ENCODE peak calls at places on chromosomes 6 and 20, in six cellular contexts. D, V, Y, J, Q and U are unnamed samples.

GRCh38 chr20:4559106-4559505 is 162.6 kb upstream of the PRND start:
- DNase-seq in D (no peak), V (no peak), Y (no peak), J (no peak), Q (no peak), U (no peak)

GRCh38 chr6:23302499-23302898 is 733.1 kb downstream of the HDGFL1 start:
- DNase-seq in D (no peak), V (no peak), Y (no peak), J (no peak), Q (no peak), U (no peak)

GRCh38 chr6:169416249-169416648 is 162.6 kb upstream of the THBS2 start:
- DNase-seq in D (no peak), V (no peak), Y (no peak), J (no peak), Q (no peak), U (no peak)

GRCh38 chr6:100678027-100678426 is 203.1 kb downstream of the ASCC3 start:
- DNase-seq in D (no peak), V (peak), Y (peak), J (no peak), Q (no peak), U (no peak)

GRCh38 chr20:14406495-14406894 is 69.1 kb upstream of the FLRT3 start:
- DNase-seq in D (no peak), V (peak), Y (no peak), J (no peak), Q (peak), U (no peak)

GRCh38 chr20:62638055-62638570 is 4.2 kb upstream of the SLCO4A1 start:
- DNase-seq in D (no peak), V (no peak), Y (no peak), J (no peak), Q (no peak), U (no peak)

GRCh38 chr6:146855889-146856288 is 257.1 kb downstream of the ADGB start:
- DNase-seq in D (no peak), V (no peak), Y (no peak), J (no peak), Q (no peak), U (no peak)

GRCh38 chr20:37359836-37360235 is 13.9 kb downstream of the SRC start:
- DNase-seq in D (no peak), V (no peak), Y (no peak), J (no peak), Q (no peak), U (no peak)

GRCh38 chr20:37797669-37798175 is 103.9 kb downstream of the CTNNBL1 start:
- DNase-seq in D (no peak), V (no peak), Y (no peak), J (no peak), Q (no peak), U (no peak)

GRCh38 chr6:106913676-106914280 is 60.8 kb downstream of the CD24 start:
- DNase-seq in D (no peak), V (no peak), Y (no peak), J (no peak), Q (no peak), U (no peak)

GRCh38 chr6:52507557-52508260 is 69.2 kb downstream of the TRAM2 start:
- DNase-seq in D (no peak), V (peak), Y (no peak), J (no peak), Q (peak), U (no peak)

GRCh38 chr20:38752029-38752428 is 3.8 kb downstream of the ACTR5 start:
- DNase-seq in D (no peak), V (no peak), Y (no peak), J (no peak), Q (no peak), U (no peak)

GRCh38 chr6:10399451-10399850 is 15.4 kb downstream of the TFAP2A start:
- DNase-seq in D (no peak), V (no peak), Y (no peak), J (no peak), Q (no peak), U (no peak)

GRCh38 chr20:2773812-2774211 is 26.6 kb downstream of the CPXM1 start:
- DNase-seq in D (no peak), V (no peak), Y (no peak), J (no peak), Q (no peak), U (no peak)

GRCh38 chr6:107988570-107988969 is 30.6 kb upstream of the SEC63 start:
- DNase-seq in D (no peak), V (no peak), Y (no peak), J (no peak), Q (no peak), U (no peak)

GRCh38 chr6:144395014-144395413 is 109.9 kb downstream of the UTRN start:
- DNase-seq in D (no peak), V (no peak), Y (no peak), J (no peak), Q (no peak), U (no peak)

GRCh38 chr6:38720295-38720694 is 5.2 kb downstream of the DNAH8 start:
- DNase-seq in D (no peak), V (peak), Y (no peak), J (peak), Q (no peak), U (no peak)

GRCh38 chr6:122339661-122340060 is 59.8 kb upstream of the HSF2 start:
- DNase-seq in D (no peak), V (no peak), Y (no peak), J (no peak), Q (no peak), U (no peak)

GRCh38 chr6:75171581-75172360 is 34.1 kb downstream of the COL12A1 start:
- DNase-seq in D (no peak), V (peak), Y (no peak), J (no peak), Q (no peak), U (no peak)

GRCh38 chr6:112409311-112409710 is 62.2 kb downstream of the RFPL4B start:
- DNase-seq in D (no peak), V (no peak), Y (peak), J (no peak), Q (no peak), U (no peak)

GRCh38 chr6:77466055-77467028 is 3.1 kb upstream of the HTR1B start:
- DNase-seq in D (peak), V (peak), Y (peak), J (peak), Q (no peak), U (peak)

GRCh38 chr20:45592574-45593189 is 13.6 kb upstream of the WFDC8 start:
- DNase-seq in D (peak), V (peak), Y (no peak), J (peak), Q (peak), U (peak)

GRCh38 chr20:1391640-1392442 is 1.0 kb downstream of the FKBP1A start:
- DNase-seq in D (no peak), V (peak), Y (no peak), J (no peak), Q (no peak), U (no peak)

GRCh38 chr6:35309611-35310264 is 12.1 kb downstream of the DEF6 start:
- DNase-seq in D (no peak), V (no peak), Y (no peak), J (no peak), Q (no peak), U (no peak)

GRCh38 chr20:57061058-57061900 is 205.2 kb downstream of the BMP7 start:
- DNase-seq in D (peak), V (peak), Y (no peak), J (peak), Q (no peak), U (peak)

GRCh38 chr20:13111249-13111911 is 102.6 kb downstream of the SPTLC3 start:
- DNase-seq in D (no peak), V (no peak), Y (no peak), J (no peak), Q (no peak), U (no peak)

GRCh38 chr20:56630086-56630493 is 984 bp downstream of the TFAP2C start:
- DNase-seq in D (peak), V (peak), Y (no peak), J (peak), Q (no peak), U (peak)

GRCh38 chr20:13412806-13413445 is 191.9 kb downstream of the ISM1 start:
- DNase-seq in D (no peak), V (no peak), Y (peak), J (no peak), Q (no peak), U (no peak)

GRCh38 chr6:99613705-99614429 is 7.2 kb downstream of the PRDM13 start:
- DNase-seq in D (peak), V (no peak), Y (peak), J (peak), Q (no peak), U (no peak)

GRCh38 chr6:42963855-42964605 is 3.5 kb downstream of the GNMT start:
- DNase-seq in D (peak), V (peak), Y (peak), J (peak), Q (no peak), U (peak)

GRCh38 chr6:79461205-79461604 is 76.0 kb downstream of the LCA5 start:
- DNase-seq in D (no peak), V (peak), Y (no peak), J (no peak), Q (no peak), U (no peak)

GRCh38 chr6:32112436-32112980 is 3.4 kb upstream of the TNXB start:
- DNase-seq in D (no peak), V (peak), Y (no peak), J (no peak), Q (no peak), U (no peak)

GRCh38 chr6:3419624-3420272 is 37.1 kb downstream of the SLC22A23 start:
- DNase-seq in D (no peak), V (peak), Y (no peak), J (no peak), Q (peak), U (no peak)

GRCh38 chr20:58892932-58893224 is 40.4 kb downstream of the GNAS start:
- DNase-seq in D (no peak), V (no peak), Y (peak), J (no peak), Q (no peak), U (no peak)

GRCh38 chr6:35311390-35312075 is 13.9 kb downstream of the DEF6 start:
- DNase-seq in D (no peak), V (no peak), Y (no peak), J (no peak), Q (no peak), U (no peak)

GRCh38 chr6:149499066-149499465 is 14.3 kb upstream of the ZC3H12D start:
- DNase-seq in D (no peak), V (peak), Y (peak), J (no peak), Q (peak), U (no peak)

GRCh38 chr20:40860487-40860902 is 168.1 kb upstream of the TOP1 start:
- DNase-seq in D (no peak), V (peak), Y (no peak), J (no peak), Q (peak), U (no peak)

GRCh38 chr6:158560787-158561246 is 926 bp downstream of the TMEM181 start:
- DNase-seq in D (no peak), V (peak), Y (no peak), J (no peak), Q (no peak), U (no peak)

GRCh38 chr6:46584586-46584985 is 68.0 kb downstream of the CYP39A1 start:
- DNase-seq in D (no peak), V (no peak), Y (no peak), J (no peak), Q (no peak), U (no peak)

GRCh38 chr6:126188271-126188909 is 151.5 kb upstream of the CENPW start:
- DNase-seq in D (no peak), V (peak), Y (no peak), J (no peak), Q (no peak), U (no peak)